ENCODE peak calls at places on chromosomes 2 and 18, in four cellular contexts. G is GM19239; W is erythroblast; P is stimulated activated CD8-positive, alpha-beta memory T cell treated with anti-CD3 and anti-CD28 coated beads, Interleukin-15, amount 100 ng/mL, for 24 hours. T is an unnamed sample.

GRCh38 chr2:12847694-12848093 is 131.0 kb downstream of the TRIB2 start:
- DNase-seq in G (no peak), W (no peak), P (no peak), T (no peak)

GRCh38 chr18:10023853-10024638 is 110.2 kb downstream of the VAPA start:
- DNase-seq in G (no peak), W (no peak), P (no peak), T (no peak)

GRCh38 chr2:10300328-10300920 is 2.3 kb upstream of the HPCAL1 start:
- DNase-seq in G (no peak), W (no peak), P (no peak), T (no peak)

GRCh38 chr2:157898591-157898996 is 22.5 kb upstream of the ACVR1 start:
- DNase-seq in G (no peak), W (peak), P (no peak), T (no peak)

GRCh38 chr2:156800781-156801366 is 364.7 kb downstream of the GPD2 start:
- DNase-seq in G (no peak), W (no peak), P (no peak), T (no peak)

GRCh38 chr2:30408961-30409387 is 38.1 kb upstream of the LCLAT1 start:
- DNase-seq in G (no peak), W (peak), P (no peak), T (no peak)

GRCh38 chr2:201264472-201265173 is 4.3 kb downstream of the CASP8 start:
- DNase-seq in G (no peak), W (no peak), P (no peak), T (no peak)

GRCh38 chr2:47041891-47042684 is 113.0 kb downstream of the STPG4 start:
- DNase-seq in G (no peak), W (no peak), P (no peak), T (no peak)

GRCh38 chr18:37577051-37577611 is 11.5 kb upstream of the CELF4 start:
- DNase-seq in G (no peak), W (peak), P (no peak), T (no peak)

GRCh38 chr18:30175061-30175574 is 867.4 kb downstream of the DSC3 start:
- DNase-seq in G (no peak), W (no peak), P (no peak), T (no peak)

GRCh38 chr2:68653034-68653433 is 9.7 kb downstream of the PROKR1 start:
- DNase-seq in G (no peak), W (no peak), P (no peak), T (no peak)

GRCh38 chr2:179336782-179337534 is 72.3 kb upstream of the SESTD1 start:
- DNase-seq in G (no peak), W (no peak), P (no peak), T (no peak)

GRCh38 chr2:10331702-10332401 is 29.1 kb downstream of the HPCAL1 start:
- DNase-seq in G (peak), W (peak), P (no peak), T (peak)

GRCh38 chr18:3029215-3029972 is 16.4 kb upstream of the LPIN2 start:
- DNase-seq in G (no peak), W (no peak), P (no peak), T (no peak)

GRCh38 chr2:149330127-149331022 is at the start of gene LYPD6:
- DNase-seq in G (peak), W (peak), P (no peak), T (peak)

GRCh38 chr2:30722936-30723725 is 84.1 kb downstream of the CAPN13 start:
- DNase-seq in G (no peak), W (no peak), P (no peak), T (no peak)

GRCh38 chr2:226478121-226478809 is 321.4 kb downstream of the IRS1 start:
- DNase-seq in G (no peak), W (no peak), P (no peak), T (no peak)

GRCh38 chr18:57210101-57210661 is 63.3 kb downstream of the BOD1L2 start:
- DNase-seq in G (no peak), W (no peak), P (no peak), T (no peak)

GRCh38 chr2:28108143-28108542 is 217.6 kb downstream of the BABAM2 start:
- DNase-seq in G (no peak), W (no peak), P (no peak), T (no peak)

GRCh38 chr2:195343942-195344530 is 313.0 kb upstream of the SLC39A10 start:
- DNase-seq in G (no peak), W (no peak), P (no peak), T (no peak)

GRCh38 chr18:58896268-58896667 is 31.6 kb downstream of the ZNF532 start:
- DNase-seq in G (peak), W (no peak), P (no peak), T (peak)

GRCh38 chr2:42917374-42918017 is 125.1 kb upstream of the HAAO start:
- DNase-seq in G (no peak), W (no peak), P (no peak), T (no peak)

GRCh38 chr2:109324859-109325258 is 195.9 kb downstream of the SH3RF3 start:
- DNase-seq in G (no peak), W (no peak), P (no peak), T (no peak)

GRCh38 chr2:16477648-16478047 is 188.0 kb downstream of the CYRIA start:
- DNase-seq in G (no peak), W (no peak), P (no peak), T (no peak)

GRCh38 chr18:48948112-48949050 is 2.4 kb downstream of the SMAD7 start:
- DNase-seq in G (no peak), W (peak), P (no peak), T (no peak)

GRCh38 chr2:176176233-176176632 is 12.2 kb upstream of the HOXD1 start:
- DNase-seq in G (no peak), W (no peak), P (no peak), T (no peak)

GRCh38 chr2:124027182-124027581 is 2.1 kb downstream of the CNTNAP5 start:
- DNase-seq in G (peak), W (peak), P (no peak), T (peak)

GRCh38 chr2:79670198-79670597 is 157.3 kb downstream of the CTNNA2 start:
- DNase-seq in G (no peak), W (no peak), P (no peak), T (no peak)

GRCh38 chr2:18651842-18652774 is 62.7 kb upstream of the NT5C1B start:
- DNase-seq in G (no peak), W (no peak), P (no peak), T (no peak)

T was measured in GM12891.